ENCODE peak calls at places on chromosomes 7 and 10, in eight cellular contexts. One of them, this sample, is unnamed.

GRCh38 chr7:128872394-128872824 is 9.8 kb downstream of the ATP6V1F start:
- DNase-seq in left lung: no peak
- DNase-seq in OCI-LY7: no peak
- DNase-seq in GM12865: no peak
- DNase-seq in body of pancreas: no peak
- DNase-seq in ascending aorta: no peak
- DNase-seq in hepatocyte: no peak
- DNase-seq in cardiac muscle cell: no peak
- DNase-seq in this sample: no peak

GRCh38 chr10:98357208-98357836 is 57.7 kb downstream of the PYROXD2 start:
- DNase-seq in left lung: no peak
- DNase-seq in OCI-LY7: no peak
- DNase-seq in GM12865: no peak
- DNase-seq in body of pancreas: no peak
- DNase-seq in ascending aorta: no peak
- DNase-seq in hepatocyte: no peak
- DNase-seq in cardiac muscle cell: peak
- DNase-seq in this sample: peak

GRCh38 chr7:94409561-94409960 is 14.9 kb downstream of the COL1A2 start:
- DNase-seq in left lung: no peak
- DNase-seq in OCI-LY7: no peak
- DNase-seq in GM12865: no peak
- DNase-seq in body of pancreas: no peak
- DNase-seq in ascending aorta: no peak
- DNase-seq in hepatocyte: no peak
- DNase-seq in cardiac muscle cell: no peak
- DNase-seq in this sample: peak

GRCh38 chr7:47625861-47626444 is 44.0 kb upstream of the TNS3 start:
- DNase-seq in left lung: no peak
- DNase-seq in OCI-LY7: no peak
- DNase-seq in GM12865: no peak
- DNase-seq in body of pancreas: no peak
- DNase-seq in ascending aorta: no peak
- DNase-seq in hepatocyte: no peak
- DNase-seq in cardiac muscle cell: no peak
- DNase-seq in this sample: no peak

GRCh38 chr10:47047577-47048532 is 136.6 kb downstream of the PTPN20 start:
- DNase-seq in left lung: peak
- DNase-seq in OCI-LY7: peak
- DNase-seq in GM12865: peak
- DNase-seq in body of pancreas: peak
- DNase-seq in ascending aorta: no peak
- DNase-seq in hepatocyte: peak
- DNase-seq in cardiac muscle cell: peak
- DNase-seq in this sample: peak

GRCh38 chr7:43018446-43018845 is 86.3 kb downstream of the MRPL32 start:
- DNase-seq in left lung: no peak
- DNase-seq in OCI-LY7: no peak
- DNase-seq in GM12865: no peak
- DNase-seq in body of pancreas: no peak
- DNase-seq in ascending aorta: no peak
- DNase-seq in hepatocyte: no peak
- DNase-seq in cardiac muscle cell: no peak
- DNase-seq in this sample: peak

GRCh38 chr10:132455441-132455971 is 58.5 kb downstream of the PWWP2B start:
- DNase-seq in left lung: no peak
- DNase-seq in OCI-LY7: no peak
- DNase-seq in GM12865: no peak
- DNase-seq in body of pancreas: no peak
- DNase-seq in ascending aorta: no peak
- DNase-seq in hepatocyte: no peak
- DNase-seq in cardiac muscle cell: no peak
- DNase-seq in this sample: no peak

GRCh38 chr10:63628526-63629362 is 107.5 kb downstream of the REEP3 start:
- DNase-seq in left lung: peak
- DNase-seq in OCI-LY7: peak
- DNase-seq in GM12865: peak
- DNase-seq in body of pancreas: peak
- DNase-seq in ascending aorta: no peak
- DNase-seq in hepatocyte: peak
- DNase-seq in cardiac muscle cell: peak
- DNase-seq in this sample: peak

GRCh38 chr10:81600185-81600584 is 274.8 kb upstream of the NRG3 start:
- DNase-seq in left lung: no peak
- DNase-seq in OCI-LY7: no peak
- DNase-seq in GM12865: no peak
- DNase-seq in body of pancreas: no peak
- DNase-seq in ascending aorta: no peak
- DNase-seq in hepatocyte: no peak
- DNase-seq in cardiac muscle cell: peak
- DNase-seq in this sample: peak

GRCh38 chr7:127996253-127997071 is 34.8 kb downstream of the LRRC4 start:
- DNase-seq in left lung: no peak
- DNase-seq in OCI-LY7: no peak
- DNase-seq in GM12865: no peak
- DNase-seq in body of pancreas: no peak
- DNase-seq in ascending aorta: no peak
- DNase-seq in hepatocyte: no peak
- DNase-seq in cardiac muscle cell: no peak
- DNase-seq in this sample: no peak

GRCh38 chr10:22159180-22159579 is 58.6 kb downstream of the EBLN1 start:
- DNase-seq in left lung: no peak
- DNase-seq in OCI-LY7: no peak
- DNase-seq in GM12865: peak
- DNase-seq in body of pancreas: no peak
- DNase-seq in ascending aorta: no peak
- DNase-seq in hepatocyte: no peak
- DNase-seq in cardiac muscle cell: no peak
- DNase-seq in this sample: no peak

GRCh38 chr10:43202657-43203490 is 64.0 kb downstream of the RASGEF1A start:
- DNase-seq in left lung: peak
- DNase-seq in OCI-LY7: peak
- DNase-seq in GM12865: peak
- DNase-seq in body of pancreas: peak
- DNase-seq in ascending aorta: no peak
- DNase-seq in hepatocyte: peak
- DNase-seq in cardiac muscle cell: peak
- DNase-seq in this sample: no peak

GRCh38 chr10:89001024-89001423 is 10.4 kb downstream of the FAS start:
- DNase-seq in left lung: no peak
- DNase-seq in OCI-LY7: peak
- DNase-seq in GM12865: peak
- DNase-seq in body of pancreas: no peak
- DNase-seq in ascending aorta: no peak
- DNase-seq in hepatocyte: no peak
- DNase-seq in cardiac muscle cell: no peak
- DNase-seq in this sample: no peak

GRCh38 chr10:79375321-79376077 is 28.2 kb downstream of the PPIF start:
- DNase-seq in left lung: no peak
- DNase-seq in OCI-LY7: no peak
- DNase-seq in GM12865: no peak
- DNase-seq in body of pancreas: no peak
- DNase-seq in ascending aorta: no peak
- DNase-seq in hepatocyte: peak
- DNase-seq in cardiac muscle cell: peak
- DNase-seq in this sample: peak

GRCh38 chr10:116026315-116026714 is 246.7 kb downstream of the GFRA1 start:
- DNase-seq in left lung: no peak
- DNase-seq in OCI-LY7: no peak
- DNase-seq in GM12865: no peak
- DNase-seq in body of pancreas: no peak
- DNase-seq in ascending aorta: no peak
- DNase-seq in hepatocyte: no peak
- DNase-seq in cardiac muscle cell: no peak
- DNase-seq in this sample: no peak

GRCh38 chr7:23393636-23394035 is 76.7 kb downstream of the IGF2BP3 start:
- DNase-seq in left lung: no peak
- DNase-seq in OCI-LY7: no peak
- DNase-seq in GM12865: no peak
- DNase-seq in body of pancreas: no peak
- DNase-seq in ascending aorta: no peak
- DNase-seq in hepatocyte: no peak
- DNase-seq in cardiac muscle cell: no peak
- DNase-seq in this sample: no peak

GRCh38 chr7:41890631-41891265 is 187.9 kb upstream of the INHBA start:
- DNase-seq in left lung: no peak
- DNase-seq in OCI-LY7: no peak
- DNase-seq in GM12865: no peak
- DNase-seq in body of pancreas: no peak
- DNase-seq in ascending aorta: no peak
- DNase-seq in hepatocyte: no peak
- DNase-seq in cardiac muscle cell: no peak
- DNase-seq in this sample: peak

GRCh38 chr7:66952343-66953043 is 31.5 kb downstream of the TMEM248 start:
- DNase-seq in left lung: no peak
- DNase-seq in OCI-LY7: no peak
- DNase-seq in GM12865: no peak
- DNase-seq in body of pancreas: no peak
- DNase-seq in ascending aorta: no peak
- DNase-seq in hepatocyte: peak
- DNase-seq in cardiac muscle cell: peak
- DNase-seq in this sample: peak

GRCh38 chr7:121167971-121168370 is 160.8 kb upstream of the WNT16 start:
- DNase-seq in left lung: no peak
- DNase-seq in OCI-LY7: no peak
- DNase-seq in GM12865: no peak
- DNase-seq in body of pancreas: no peak
- DNase-seq in ascending aorta: no peak
- DNase-seq in hepatocyte: no peak
- DNase-seq in cardiac muscle cell: peak
- DNase-seq in this sample: peak

GRCh38 chr7:37201876-37202198 is 246.8 kb downstream of the ELMO1 start:
- DNase-seq in left lung: no peak
- DNase-seq in OCI-LY7: no peak
- DNase-seq in GM12865: no peak
- DNase-seq in body of pancreas: no peak
- DNase-seq in ascending aorta: no peak
- DNase-seq in hepatocyte: no peak
- DNase-seq in cardiac muscle cell: no peak
- DNase-seq in this sample: no peak
- TF ChIP-seq CTCF in left lung: no peak
- TF ChIP-seq CTCF in OCI-LY7: peak
- TF ChIP-seq CTCF in GM12865: no peak
- TF ChIP-seq CTCF in body of pancreas: no peak
- TF ChIP-seq CTCF in ascending aorta: no peak
- TF ChIP-seq CTCF in hepatocyte: no peak
- TF ChIP-seq CTCF in cardiac muscle cell: no peak
- TF ChIP-seq CTCF in this sample: no peak

GRCh38 chr7:119706608-119707007 is 566.4 kb upstream of the KCND2 start:
- DNase-seq in left lung: no peak
- DNase-seq in OCI-LY7: no peak
- DNase-seq in GM12865: no peak
- DNase-seq in body of pancreas: no peak
- DNase-seq in ascending aorta: no peak
- DNase-seq in hepatocyte: no peak
- DNase-seq in cardiac muscle cell: no peak
- DNase-seq in this sample: no peak

GRCh38 chr7:119713606-119714005 is 559.4 kb upstream of the KCND2 start:
- DNase-seq in left lung: no peak
- DNase-seq in OCI-LY7: no peak
- DNase-seq in GM12865: no peak
- DNase-seq in body of pancreas: no peak
- DNase-seq in ascending aorta: no peak
- DNase-seq in hepatocyte: no peak
- DNase-seq in cardiac muscle cell: no peak
- DNase-seq in this sample: no peak

GRCh38 chr7:119711104-119711503 is 561.9 kb upstream of the KCND2 start:
- DNase-seq in left lung: no peak
- DNase-seq in OCI-LY7: no peak
- DNase-seq in GM12865: peak
- DNase-seq in body of pancreas: no peak
- DNase-seq in ascending aorta: no peak
- DNase-seq in hepatocyte: no peak
- DNase-seq in cardiac muscle cell: no peak
- DNase-seq in this sample: no peak
- H3K4me3 ChIP-seq in left lung: no peak
- H3K4me3 ChIP-seq in OCI-LY7: no peak
- H3K4me3 ChIP-seq in GM12865: no peak
- H3K4me3 ChIP-seq in body of pancreas: no peak
- H3K4me3 ChIP-seq in ascending aorta: no peak
- H3K4me3 ChIP-seq in hepatocyte: no peak
- H3K4me3 ChIP-seq in cardiac muscle cell: no peak
- H3K4me3 ChIP-seq in this sample: no peak

GRCh38 chr7:44347546-44348114 is 22.2 kb upstream of the CAMK2B start:
- DNase-seq in left lung: no peak
- DNase-seq in OCI-LY7: no peak
- DNase-seq in GM12865: no peak
- DNase-seq in body of pancreas: no peak
- DNase-seq in ascending aorta: no peak
- DNase-seq in hepatocyte: no peak
- DNase-seq in cardiac muscle cell: no peak
- DNase-seq in this sample: no peak

GRCh38 chr7:44348300-44348699 is 22.9 kb upstream of the CAMK2B start:
- DNase-seq in left lung: no peak
- DNase-seq in OCI-LY7: peak
- DNase-seq in GM12865: peak
- DNase-seq in body of pancreas: no peak
- DNase-seq in ascending aorta: no peak
- DNase-seq in hepatocyte: no peak
- DNase-seq in cardiac muscle cell: peak
- DNase-seq in this sample: peak

GRCh38 chr7:44353668-44354067 is 28.3 kb upstream of the CAMK2B start:
- DNase-seq in left lung: no peak
- DNase-seq in OCI-LY7: no peak
- DNase-seq in GM12865: no peak
- DNase-seq in body of pancreas: no peak
- DNase-seq in ascending aorta: no peak
- DNase-seq in hepatocyte: no peak
- DNase-seq in cardiac muscle cell: no peak
- DNase-seq in this sample: no peak

GRCh38 chr7:44346063-44346462 is 20.7 kb upstream of the CAMK2B start:
- DNase-seq in left lung: no peak
- DNase-seq in OCI-LY7: no peak
- DNase-seq in GM12865: no peak
- DNase-seq in body of pancreas: no peak
- DNase-seq in ascending aorta: no peak
- DNase-seq in hepatocyte: no peak
- DNase-seq in cardiac muscle cell: no peak
- DNase-seq in this sample: no peak

GRCh38 chr7:44348851-44349781 is 23.7 kb upstream of the CAMK2B start:
- DNase-seq in left lung: no peak
- DNase-seq in OCI-LY7: no peak
- DNase-seq in GM12865: no peak
- DNase-seq in body of pancreas: no peak
- DNase-seq in ascending aorta: no peak
- DNase-seq in hepatocyte: no peak
- DNase-seq in cardiac muscle cell: no peak
- DNase-seq in this sample: no peak
- TF ChIP-seq CTCF in left lung: no peak
- TF ChIP-seq CTCF in OCI-LY7: no peak
- TF ChIP-seq CTCF in GM12865: no peak
- TF ChIP-seq CTCF in body of pancreas: no peak
- TF ChIP-seq CTCF in ascending aorta: no peak
- TF ChIP-seq CTCF in hepatocyte: no peak
- TF ChIP-seq CTCF in cardiac muscle cell: no peak
- TF ChIP-seq CTCF in this sample: no peak

DNA sequence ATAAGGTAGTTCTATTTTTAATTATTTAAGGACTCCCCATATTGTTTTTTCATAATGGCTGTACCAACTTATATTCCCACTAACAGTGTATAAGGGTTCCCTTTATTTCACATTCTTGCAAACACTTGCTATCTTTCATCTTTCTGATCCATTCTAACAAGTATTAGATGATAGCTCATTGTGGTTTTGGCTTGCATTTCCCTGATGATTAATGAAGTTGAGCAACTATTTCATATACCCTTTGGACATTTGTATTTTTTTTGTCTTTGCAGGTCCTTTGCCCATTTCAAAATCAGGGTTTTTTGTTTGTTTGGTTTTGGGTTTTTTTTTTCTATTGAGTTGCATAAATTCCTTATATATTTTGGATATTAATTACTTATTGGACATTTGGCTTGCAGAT is 107.2 kb downstream of the EPC1 start:
- DNase-seq in left lung: no peak
- DNase-seq in OCI-LY7: no peak
- DNase-seq in GM12865: no peak
- DNase-seq in body of pancreas: no peak
- DNase-seq in ascending aorta: no peak
- DNase-seq in hepatocyte: no peak
- DNase-seq in cardiac muscle cell: peak
- DNase-seq in this sample: peak
- H3K4me3 ChIP-seq in left lung: no peak
- H3K4me3 ChIP-seq in OCI-LY7: no peak
- H3K4me3 ChIP-seq in GM12865: no peak
- H3K4me3 ChIP-seq in body of pancreas: no peak
- H3K4me3 ChIP-seq in ascending aorta: no peak
- H3K4me3 ChIP-seq in hepatocyte: no peak
- H3K4me3 ChIP-seq in cardiac muscle cell: no peak
- H3K4me3 ChIP-seq in this sample: no peak

This sample was measured in fibroblast of mammary gland.